ENCODE peak calls at places on chromosomes 3 and 15, in four cellular contexts. One of them, this sample, is unnamed.
A peak's percentile ranks its signal among the peaks of the same experiment; 100 is the strongest.

GRCh38 chr15:68055224-68055705 is 1.1 kb downstream of the PIAS1 start:
- DNase-seq in transverse colon: peak; percentile 30
- DNase-seq in ovary: no peak
- DNase-seq in A549: no peak
- DNase-seq in this sample: peak; percentile 61

GRCh38 chr3:56370991-56371775 is 97.1 kb downstream of the ERC2 start:
- DNase-seq in transverse colon: no peak
- DNase-seq in ovary: no peak
- DNase-seq in A549: no peak
- DNase-seq in this sample: no peak

GRCh38 chr3:100103558-100104441 is 10.5 kb downstream of the FILIP1L start:
- DNase-seq in transverse colon: peak; percentile 8
- DNase-seq in ovary: no peak
- DNase-seq in A549: no peak
- DNase-seq in this sample: peak; percentile 53

GRCh38 chr3:107738486-107739183 is 215.9 kb downstream of the BBX start:
- DNase-seq in transverse colon: no peak
- DNase-seq in ovary: no peak
- DNase-seq in A549: no peak
- DNase-seq in this sample: no peak

GRCh38 chr3:119880966-119881365 is 99.1 kb downstream of the NR1I2 start:
- DNase-seq in transverse colon: no peak
- DNase-seq in ovary: no peak
- DNase-seq in A549: no peak
- DNase-seq in this sample: no peak

GRCh38 chr3:126512916-126513650 is 4.5 kb downstream of the UROC1 start:
- DNase-seq in transverse colon: no peak
- DNase-seq in ovary: peak; percentile 2
- DNase-seq in A549: no peak
- DNase-seq in this sample: no peak

GRCh38 chr3:13217736-13218540 is 144.7 kb upstream of the IQSEC1 start:
- DNase-seq in transverse colon: no peak
- DNase-seq in ovary: no peak
- DNase-seq in A549: peak; percentile 85
- DNase-seq in this sample: no peak

GRCh38 chr3:4523710-4524422 is 30.7 kb downstream of the ITPR1 start:
- DNase-seq in transverse colon: no peak
- DNase-seq in ovary: no peak
- DNase-seq in A549: no peak
- DNase-seq in this sample: no peak

GRCh38 chr15:40093224-40093842 is 15.3 kb downstream of the BMF start:
- DNase-seq in transverse colon: no peak
- DNase-seq in ovary: peak; percentile 42
- DNase-seq in A549: no peak
- DNase-seq in this sample: no peak

GRCh38 chr3:104437131-104437750 is 929.5 kb upstream of the ALCAM start:
- DNase-seq in transverse colon: no peak
- DNase-seq in ovary: no peak
- DNase-seq in A549: peak; percentile 1
- DNase-seq in this sample: no peak

GRCh38 chr15:80977627-80978036 is 12.0 kb downstream of the MESD start:
- DNase-seq in transverse colon: peak; percentile 78
- DNase-seq in ovary: no peak
- DNase-seq in A549: peak; percentile 68
- DNase-seq in this sample: peak; percentile 61

GRCh38 chr3:186937017-186937875 is 6.9 kb downstream of the ST6GAL1 start:
- DNase-seq in transverse colon: no peak
- DNase-seq in ovary: no peak
- DNase-seq in A549: no peak
- DNase-seq in this sample: no peak

GRCh38 chr3:124887996-124888298 is 782 bp upstream of the ITGB5 start:
- DNase-seq in transverse colon: no peak
- DNase-seq in ovary: no peak
- DNase-seq in A549: no peak
- DNase-seq in this sample: no peak

GRCh38 chr3:52453496-52454234 is at the start of gene TNNC1:
- DNase-seq in transverse colon: peak; percentile 35
- DNase-seq in ovary: no peak
- DNase-seq in A549: no peak
- DNase-seq in this sample: no peak
- TF ChIP-seq POLR2A in transverse colon: no peak
- TF ChIP-seq POLR2A in ovary: no peak
- TF ChIP-seq POLR2A in A549: no peak
- TF ChIP-seq POLR2A in this sample: no peak

DNA sequence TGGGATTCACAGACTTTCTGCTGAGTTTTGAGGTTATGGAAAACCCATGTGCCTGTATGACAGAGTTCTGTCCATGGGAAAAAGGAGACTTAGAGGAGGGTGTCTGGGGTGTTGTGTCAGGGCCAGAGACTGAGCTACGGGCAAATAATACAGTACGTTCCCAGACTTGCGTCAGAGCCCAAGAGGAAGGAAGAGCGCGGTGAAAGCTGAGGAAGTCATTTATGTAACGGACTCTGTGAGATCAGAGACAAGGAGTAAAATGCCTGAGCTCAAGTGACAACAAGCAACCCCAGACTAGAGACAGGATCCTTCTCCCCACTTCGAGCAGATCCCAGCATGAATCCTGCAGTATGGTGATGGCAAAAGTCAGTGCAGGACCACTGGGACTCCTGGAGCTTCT is 368.6 kb upstream of the MCTP2 start:
- DNase-seq in transverse colon: peak; percentile 27
- DNase-seq in ovary: no peak
- DNase-seq in A549: no peak
- DNase-seq in this sample: peak; percentile 8
- H3K27ac ChIP-seq in transverse colon: peak overlapping the region; percentile 43
- H3K27ac ChIP-seq in ovary: no peak overlapping the region
- H3K27ac ChIP-seq in A549: no peak overlapping the region
- H3K27ac ChIP-seq in this sample: peak overlapping the region; percentile 16

GRCh38 chr3:114119776-114120175 is 59.1 kb downstream of the DRD3 start:
- DNase-seq in transverse colon: no peak
- DNase-seq in ovary: no peak
- DNase-seq in A549: no peak
- DNase-seq in this sample: no peak
- H3K4me1 ChIP-seq in transverse colon: no peaks in the 10 kb centered on the region
- H3K4me1 ChIP-seq in ovary: no peaks in the 10 kb centered on the region
- H3K4me1 ChIP-seq in A549: no peaks in the 10 kb centered on the region
- H3K4me1 ChIP-seq in this sample: no peaks in the 10 kb centered on the region

DNA sequence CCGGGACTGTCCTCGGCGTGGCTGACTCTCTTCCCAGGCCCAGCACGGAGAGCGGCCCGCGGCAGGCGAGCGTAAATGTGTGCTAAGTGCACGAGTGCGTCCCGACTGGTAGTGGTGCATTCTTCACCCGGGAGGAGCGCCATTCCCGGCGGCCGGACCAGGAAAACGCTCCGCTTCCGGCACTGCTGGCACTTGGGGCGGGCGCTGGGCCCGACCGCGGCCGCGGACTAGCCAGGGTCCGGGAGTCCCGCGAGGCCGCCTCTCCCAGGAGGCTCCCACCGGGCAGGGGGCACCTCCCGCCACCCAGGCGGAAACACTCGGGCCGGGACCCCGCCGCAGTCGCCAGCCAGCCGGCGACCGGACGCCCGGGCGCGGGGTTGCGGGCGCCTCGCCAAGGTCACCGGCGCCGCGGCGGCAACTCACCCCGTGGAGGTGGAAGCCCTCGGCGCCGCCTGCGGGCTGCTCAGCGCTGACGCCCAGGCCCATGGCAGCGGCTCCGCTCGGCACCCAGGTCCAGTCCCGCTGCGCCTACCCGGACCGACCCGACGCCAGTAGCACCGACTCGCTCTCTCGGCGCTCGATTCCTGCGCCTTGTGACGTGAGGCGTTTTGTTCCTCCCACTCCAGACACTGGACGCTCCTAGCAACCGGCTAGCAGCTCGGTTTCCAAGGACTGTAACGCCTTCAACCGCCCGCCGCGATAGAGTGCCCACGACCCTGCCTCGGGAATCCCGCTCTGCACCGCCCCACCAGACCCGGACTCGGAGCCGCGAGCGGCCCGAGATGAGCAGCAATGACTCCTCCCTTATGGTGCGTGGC is at the start of the genes GORASP1 and TTC21A:
- DNase-seq in transverse colon: peak; percentile 91
- DNase-seq in ovary: peak; percentile 91
- DNase-seq in A549: peak; percentile 91
- DNase-seq in this sample: peak; percentile 88
- TF ChIP-seq POLR2A in transverse colon: peak; percentile 74
- TF ChIP-seq POLR2A in ovary: peak; percentile 87
- TF ChIP-seq POLR2A in A549: peak; percentile 79
- TF ChIP-seq POLR2A in this sample: peak; percentile 79

DNA sequence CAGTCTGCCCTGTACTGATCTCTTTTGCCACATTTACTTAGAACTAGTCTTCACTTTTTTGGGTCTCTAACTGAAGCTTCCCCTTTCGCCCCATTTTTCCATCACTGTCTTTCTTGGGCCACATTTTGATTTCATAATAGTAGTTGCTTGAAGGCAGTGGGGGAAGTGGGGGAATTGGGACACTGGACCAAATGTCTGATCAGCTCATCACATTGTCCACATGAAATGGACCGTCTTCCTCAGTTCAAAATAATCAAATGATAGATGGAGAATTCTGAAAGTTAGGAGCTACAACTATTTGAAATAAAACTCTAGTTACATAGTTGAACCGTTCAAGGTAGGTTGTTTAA is 747 bp downstream of the PDCD6IP start:
- DNase-seq in transverse colon: no peak
- DNase-seq in ovary: no peak
- DNase-seq in A549: no peak
- DNase-seq in this sample: no peak
- H3K27ac ChIP-seq in transverse colon: peak overlapping the region; percentile 98
- H3K27ac ChIP-seq in ovary: no peak overlapping the region
- H3K27ac ChIP-seq in A549: peak overlapping the region; percentile 97
- H3K27ac ChIP-seq in this sample: peak overlapping the region; percentile 99

DNA sequence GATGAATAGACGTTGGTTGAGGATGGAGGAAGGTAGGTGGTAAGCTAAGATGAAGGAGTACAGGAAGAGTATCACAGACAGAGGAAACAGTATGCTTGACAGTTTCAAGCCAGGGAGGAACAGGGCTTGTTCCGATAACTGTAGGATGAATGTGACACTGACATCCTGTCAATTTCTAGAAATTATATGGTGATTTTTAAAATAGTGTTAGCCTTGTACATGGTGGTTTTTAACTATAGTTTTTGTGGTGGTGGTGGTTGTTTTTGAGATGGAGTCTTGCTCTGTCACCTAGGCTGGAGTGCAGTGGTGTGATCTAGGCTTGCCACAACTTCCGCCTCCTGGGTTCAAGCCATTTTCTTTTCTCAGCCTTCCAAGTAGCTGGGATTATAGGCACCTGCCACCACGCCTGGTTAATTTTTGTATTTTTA is 92.8 kb downstream of the FNDC3B start:
- DNase-seq in transverse colon: no peak
- DNase-seq in ovary: no peak
- DNase-seq in A549: no peak
- DNase-seq in this sample: no peak
- H3K4me1 ChIP-seq in transverse colon: peaks cover 69% of the 10 kb centered on the region
- H3K4me1 ChIP-seq in ovary: peaks cover 18% of the 10 kb centered on the region
- H3K4me1 ChIP-seq in A549: peaks cover 95% of the 10 kb centered on the region
- H3K4me1 ChIP-seq in this sample: peaks cover 69% of the 10 kb centered on the region